ENCODE peak calls at places on chromosomes 6 and 20, in five cellular contexts. V, P, D, Y and C are unnamed samples.

GRCh38 chr6:159969204-159969912 is 476 bp downstream of the IGF2R start:
- DNase-seq in P (peak), Y (peak), V (no peak), D (peak), C (no peak)

GRCh38 chr6:101668496-101668895 is 275.0 kb downstream of the GRIK2 start:
- DNase-seq in Y (no peak), V (no peak), P (no peak), D (no peak), C (no peak)

GRCh38 chr6:109442393-109442924 is 1.9 kb downstream of the SMPD2 start:
- DNase-seq in P (no peak), D (no peak), V (no peak), Y (no peak), C (no peak)

GRCh38 chr6:33839399-33840063 is 35.7 kb upstream of the MLN start:
- DNase-seq in P (no peak), Y (no peak), D (no peak), V (no peak), C (no peak)

GRCh38 chr6:128616342-128616741 is 95.9 kb upstream of the PTPRK start:
- DNase-seq in Y (no peak), V (no peak), P (no peak), D (no peak), C (no peak)

GRCh38 chr6:119978274-119978889 is 628.8 kb upstream of the MAN1A1 start:
- DNase-seq in P (no peak), D (no peak), Y (no peak), V (no peak), C (peak)

GRCh38 chr20:33901132-33901523 is 90.0 kb downstream of the CHMP4B start:
- DNase-seq in Y (no peak), P (no peak), D (no peak), V (no peak), C (no peak)

GRCh38 chr20:44745122-44745521 is 543 bp upstream of the KCNK15 start:
- DNase-seq in V (no peak), P (no peak), D (no peak), Y (no peak), C (no peak)

GRCh38 chr6:43428112-43428570 is 800 bp downstream of the ABCC10 start:
- DNase-seq in D (no peak), Y (no peak), V (no peak), P (no peak), C (no peak)

GRCh38 chr6:91097316-91097878 is 510.5 kb upstream of the MAP3K7 start:
- DNase-seq in D (peak), P (no peak), V (no peak), Y (no peak), C (no peak)

GRCh38 chr6:154447929-154448328 is 62.6 kb downstream of the CNKSR3 start:
- DNase-seq in Y (no peak), V (no peak), P (no peak), D (no peak), C (no peak)

GRCh38 chr20:51445591-51445990 is 96.9 kb downstream of the NFATC2 start:
- DNase-seq in D (no peak), V (no peak), Y (no peak), P (no peak), C (no peak)

GRCh38 chr6:35370124-35370741 is 27.9 kb downstream of the PPARD start:
- DNase-seq in Y (peak), P (no peak), V (peak), D (peak), C (peak)

GRCh38 chr6:44594471-44594870 is 207.0 kb downstream of the CDC5L start:
- DNase-seq in P (no peak), D (no peak), Y (no peak), V (no peak), C (no peak)

GRCh38 chr6:169738972-169739529 is 12.3 kb downstream of the DYNLT2 start:
- DNase-seq in D (no peak), Y (no peak), P (no peak), V (no peak), C (no peak)

GRCh38 chr6:133621751-133622150 is 267.2 kb upstream of the TCF21 start:
- DNase-seq in V (no peak), D (no peak), Y (peak), P (no peak), C (no peak)

GRCh38 chr6:29926081-29926794 is 16.1 kb upstream of the HLA-A start:
- DNase-seq in D (peak), Y (no peak), P (peak), V (no peak), C (no peak)

GRCh38 chr6:17280552-17281090 is 540 bp upstream of the RBM24 start:
- DNase-seq in V (peak), Y (peak), D (peak), P (peak), C (no peak)

GRCh38 chr6:52574709-52575489 is 2.0 kb downstream of the TRAM2 start:
- DNase-seq in P (no peak), Y (peak), V (peak), D (peak), C (no peak)

GRCh38 chr20:46226602-46227001 is 81.7 kb downstream of the CDH22 start:
- DNase-seq in Y (peak), D (no peak), V (no peak), P (no peak), C (no peak)

GRCh38 chr20:47792021-47792618 is 6.8 kb upstream of the SULF2 start:
- DNase-seq in P (no peak), V (peak), Y (peak), D (peak), C (peak)

GRCh38 chr20:36507746-36508145 is 33.6 kb upstream of the MYL9 start:
- DNase-seq in V (no peak), D (no peak), Y (no peak), P (no peak), C (no peak)

GRCh38 chr20:36501367-36502006 is 39.8 kb upstream of the MYL9 start:
- DNase-seq in V (no peak), Y (no peak), D (no peak), P (no peak), C (no peak)

GRCh38 chr20:36499723-36500501 is 41.4 kb upstream of the MYL9 start:
- DNase-seq in Y (peak), V (no peak), D (no peak), P (no peak), C (no peak)

GRCh38 chr20:36506253-36506652 is 35.1 kb upstream of the MYL9 start:
- DNase-seq in V (no peak), D (no peak), P (no peak), Y (peak), C (no peak)

DNA sequence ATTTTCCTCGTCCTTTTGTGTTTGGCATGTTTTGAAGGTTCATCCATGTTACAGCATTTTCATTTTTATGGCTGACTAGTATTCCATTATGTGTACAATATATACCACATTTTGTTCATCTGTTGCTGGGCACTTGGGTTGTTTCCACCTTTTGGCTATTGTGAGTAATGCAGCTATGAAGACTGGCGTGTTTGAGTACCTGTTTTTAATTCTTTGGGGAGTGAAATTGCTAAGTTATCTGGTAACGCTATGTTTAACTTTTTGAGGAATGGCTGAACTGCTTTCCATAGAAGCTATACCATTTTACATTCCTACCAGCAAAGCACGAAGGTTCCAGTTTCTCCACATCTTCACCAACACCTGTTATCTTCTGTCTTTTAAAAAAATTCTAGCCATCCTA is 37.0 kb upstream of the MYL9 start:
- DNase-seq in Y (no peak), D (no peak), P (no peak), V (no peak), C (no peak)
- TF ChIP-seq CTCF in Y (peak), D (no peak), P (no peak), V (no peak), C (no peak)

GRCh38 chr6:1285589-1286340 is 26.1 kb upstream of the FOXQ1 start:
- DNase-seq in D (no peak), V (no peak), Y (peak), P (no peak), C (no peak)
- TF ChIP-seq CTCF in D (no peak), V (no peak), Y (peak), P (no peak), C (no peak)

DNA sequence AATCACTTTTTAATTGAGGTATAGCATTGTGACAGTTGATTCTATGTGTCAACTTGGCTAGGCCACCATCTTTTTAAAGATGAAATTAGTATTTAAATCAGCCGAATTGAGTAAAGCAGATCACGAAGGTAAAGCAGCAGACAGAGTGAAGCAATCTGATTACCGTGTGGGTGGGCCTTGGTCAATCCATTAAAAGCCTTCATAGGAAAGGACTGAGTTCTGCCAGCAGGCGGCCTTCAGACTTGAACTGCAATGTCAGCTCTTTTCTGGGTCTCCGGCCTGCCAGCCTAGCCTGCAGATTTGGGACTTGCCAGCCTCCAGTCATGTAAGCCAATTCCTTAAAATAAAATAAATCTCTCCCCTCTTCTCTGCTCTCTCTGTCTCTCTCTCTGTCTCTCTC is 22.4 kb upstream of the TGM2 start:
- DNase-seq in V (no peak), P (no peak), Y (no peak), D (no peak), C (no peak)
- TF ChIP-seq CTCF in V (no peak), P (no peak), Y (no peak), D (no peak), C (peak)

GRCh38 chr20:43191946-43192847 is 2.5 kb upstream of the PTPRT start:
- DNase-seq in Y (no peak), D (no peak), V (peak), P (peak), C (no peak)
- TF ChIP-seq CTCF in Y (peak), D (no peak), V (no peak), P (peak), C (peak)

DNA sequence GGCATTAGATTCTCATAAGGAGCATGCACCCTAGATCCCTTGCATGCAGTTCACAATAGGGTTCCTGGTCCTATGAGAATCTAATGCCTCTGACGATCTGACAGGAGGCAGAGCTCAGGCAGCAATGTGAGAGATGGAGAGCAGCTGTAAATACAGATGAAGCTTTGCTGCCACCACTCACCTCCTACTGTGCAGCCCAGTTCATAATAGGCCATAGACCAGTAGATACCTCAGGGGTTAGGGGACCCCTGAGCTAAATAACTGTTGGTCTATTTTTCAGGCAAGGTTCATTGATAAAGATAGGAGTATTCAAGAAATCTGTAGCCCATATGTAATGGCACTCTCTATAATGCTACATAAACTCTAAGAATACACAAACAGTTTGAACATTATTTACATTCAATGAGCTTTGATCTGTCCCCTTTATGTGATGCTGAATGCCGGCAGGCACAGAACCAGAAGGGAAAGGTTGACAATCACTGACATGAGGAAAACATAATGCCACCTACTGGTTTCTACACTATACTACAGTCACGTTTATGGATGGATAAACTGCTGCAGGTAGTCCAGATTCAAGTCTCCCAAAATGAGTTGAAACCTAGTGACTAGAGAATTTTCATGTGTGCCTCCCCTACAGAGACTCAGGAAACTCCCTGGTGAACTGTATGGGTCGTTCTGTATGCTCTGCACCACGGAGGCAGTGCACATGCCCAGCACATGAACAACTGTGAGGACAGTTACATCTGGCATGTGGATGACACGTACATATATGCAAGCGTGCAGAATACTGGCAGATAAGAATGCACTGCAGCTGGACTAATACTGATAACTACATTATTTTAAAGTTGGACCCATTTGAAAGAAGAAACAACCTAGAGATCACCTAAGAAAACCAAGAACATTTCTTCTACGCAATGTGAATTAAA is 72.0 kb downstream of the DST start:
- DNase-seq in D (no peak), P (no peak), V (no peak), Y (peak), C (no peak)
- TF ChIP-seq CTCF in D (peak), P (peak), V (no peak), Y (peak), C (peak)

GRCh38 chr6:10684618-10685017 is 9.8 kb downstream of the C6orf52 start:
- DNase-seq in P (no peak), Y (no peak), D (no peak), V (no peak), C (no peak)
- TF ChIP-seq CTCF in P (no peak), Y (no peak), D (no peak), V (no peak), C (no peak)